ENCODE peak calls at places on chromosomes 13 and 19, in five cellular contexts. X, O, H, F and K are unnamed samples.

GRCh38 chr19:46736544-46737274 is 9.1 kb upstream of the FKRP start:
- DNase-seq in X (peak; percentile 76), O (no peak), H (no peak), F (no peak), K (no peak)

GRCh38 chr19:49362926-49363264 is 679 bp upstream of the TEAD2 start:
- DNase-seq in X (peak; percentile 62), O (no peak), H (peak; percentile 55), F (no peak), K (no peak)

GRCh38 chr19:4279530-4280422 is 710 bp downstream of the SHD start:
- DNase-seq in X (no peak), O (no peak), H (no peak), F (no peak), K (no peak)

GRCh38 chr13:51125495-51126226 is 14.6 kb upstream of the C13orf42 start:
- DNase-seq in X (peak; percentile 53), O (peak; percentile 77), H (peak; percentile 32), F (peak; percentile 31), K (no peak)

GRCh38 chr19:1045247-1045603 is 5.3 kb downstream of the ABCA7 start:
- DNase-seq in X (no peak), O (peak; percentile 50), H (no peak), F (no peak), K (no peak)

GRCh38 chr13:94168784-94169512 is 310.5 kb downstream of the DCT start:
- DNase-seq in X (no peak), O (no peak), H (no peak), F (no peak), K (no peak)

GRCh38 chr19:37362733-37363132 is 8.2 kb upstream of the ZNF527 start:
- DNase-seq in X (no peak), O (peak; percentile 4), H (no peak), F (no peak), K (no peak)

GRCh38 chr19:34484328-34484727 is 2.8 kb downstream of the WTIP start:
- DNase-seq in X (peak; percentile 69), O (no peak), H (no peak), F (no peak), K (no peak)

GRCh38 chr19:7855426-7856276 is 18.5 kb downstream of the PRR36 start:
- DNase-seq in X (no peak), O (no peak), H (no peak), F (no peak), K (no peak)

GRCh38 chr13:98972627-98973026 is 5.2 kb downstream of the DOCK9 start:
- DNase-seq in X (no peak), O (no peak), H (no peak), F (no peak), K (no peak)

GRCh38 chr13:110361365-110361911 is 54.4 kb downstream of the COL4A2 start:
- DNase-seq in X (peak; percentile 80), O (no peak), H (no peak), F (no peak), K (peak; percentile 90)

GRCh38 chr13:52085416-52085815 is 43.5 kb downstream of the NEK5 start:
- DNase-seq in X (no peak), O (no peak), H (no peak), F (no peak), K (no peak)

GRCh38 chr19:48117515-48118330 is 7.1 kb upstream of the PLA2G4C start:
- DNase-seq in X (no peak), O (peak; percentile 32), H (no peak), F (no peak), K (no peak)